ENCODE peak calls at places on chromosomes 12 and 14, in four cellular contexts. One of them, this sample, is unnamed.

GRCh38 chr12:29216797-29217583 is 67.9 kb downstream of the FAR2 start:
- DNase-seq in prostate gland: no peak
- DNase-seq in osteoblast: peak; percentile 54
- DNase-seq in MM.1S: no peak
- DNase-seq in this sample: no peak

GRCh38 chr12:50167026-50167742 is at the start of gene CERS5:
- DNase-seq in osteoblast: peak; percentile 99
- DNase-seq in MM.1S: peak; percentile 98
- DNase-seq in prostate gland: peak; percentile 99
- DNase-seq in this sample: peak; percentile 98

GRCh38 chr14:74064883-74065282 is 19.4 kb downstream of the ALDH6A1 start:
- DNase-seq in osteoblast: no peak
- DNase-seq in MM.1S: no peak
- DNase-seq in prostate gland: no peak
- DNase-seq in this sample: no peak

GRCh38 chr12:47686645-47687240 is 19.1 kb downstream of the RPAP3 start:
- DNase-seq in MM.1S: peak; percentile 34
- DNase-seq in osteoblast: peak; percentile 43
- DNase-seq in prostate gland: no peak
- DNase-seq in this sample: peak; percentile 45

GRCh38 chr14:22657861-22658260 is 13.7 kb upstream of the OR6J1 start:
- DNase-seq in osteoblast: no peak
- DNase-seq in prostate gland: no peak
- DNase-seq in MM.1S: peak; percentile 8
- DNase-seq in this sample: peak; percentile 78

GRCh38 chr12:112858776-112859175 is 48.0 kb upstream of the OAS1 start:
- DNase-seq in osteoblast: no peak
- DNase-seq in prostate gland: no peak
- DNase-seq in MM.1S: no peak
- DNase-seq in this sample: no peak

GRCh38 chr14:88516742-88517418 is 37.9 kb downstream of the PTPN21 start:
- DNase-seq in MM.1S: peak; percentile 53
- DNase-seq in prostate gland: no peak
- DNase-seq in osteoblast: no peak
- DNase-seq in this sample: no peak

GRCh38 chr12:113852695-113853490 is 113.2 kb downstream of the RBM19 start:
- DNase-seq in MM.1S: no peak
- DNase-seq in prostate gland: no peak
- DNase-seq in osteoblast: peak; percentile 72
- DNase-seq in this sample: no peak

GRCh38 chr12:29709056-29709455 is 74.7 kb downstream of the TMTC1 start:
- DNase-seq in MM.1S: no peak
- DNase-seq in osteoblast: no peak
- DNase-seq in prostate gland: no peak
- DNase-seq in this sample: no peak

GRCh38 chr14:69263364-69263763 is 3.4 kb downstream of the GALNT16 start:
- DNase-seq in prostate gland: no peak
- DNase-seq in osteoblast: peak; percentile 100
- DNase-seq in MM.1S: no peak
- DNase-seq in this sample: peak; percentile 92

GRCh38 chr14:64993263-64993662 is 6.6 kb downstream of the FNTB start:
- DNase-seq in osteoblast: no peak
- DNase-seq in MM.1S: no peak
- DNase-seq in prostate gland: no peak
- DNase-seq in this sample: no peak

GRCh38 chr12:132196038-132196872 is 52.0 kb downstream of the NOC4L start:
- DNase-seq in osteoblast: peak; percentile 82
- DNase-seq in prostate gland: no peak
- DNase-seq in MM.1S: no peak
- DNase-seq in this sample: no peak

GRCh38 chr12:70190252-70191010 is 52.8 kb upstream of the CNOT2 start:
- DNase-seq in prostate gland: no peak
- DNase-seq in osteoblast: no peak
- DNase-seq in MM.1S: no peak
- DNase-seq in this sample: peak; percentile 18

GRCh38 chr14:68501621-68502052 is 291.2 kb downstream of the ZFP36L1 start:
- DNase-seq in prostate gland: no peak
- DNase-seq in MM.1S: no peak
- DNase-seq in osteoblast: no peak
- DNase-seq in this sample: no peak

GRCh38 chr14:31657917-31658316 is 96.7 kb downstream of the NUBPL start:
- DNase-seq in osteoblast: no peak
- DNase-seq in prostate gland: no peak
- DNase-seq in MM.1S: no peak
- DNase-seq in this sample: no peak

GRCh38 chr14:100901391-100902183 is 1.9 kb downstream of the RTL1 start:
- DNase-seq in prostate gland: no peak
- DNase-seq in osteoblast: peak; percentile 72
- DNase-seq in MM.1S: no peak
- DNase-seq in this sample: no peak

GRCh38 chr14:95545769-95546168 is 10.9 kb downstream of the GLRX5 start:
- DNase-seq in MM.1S: no peak
- DNase-seq in osteoblast: peak; percentile 83
- DNase-seq in prostate gland: no peak
- DNase-seq in this sample: peak; percentile 95

GRCh38 chr14:75877292-75877691 is 104.5 kb downstream of the TGFB3 start:
- DNase-seq in MM.1S: no peak
- DNase-seq in prostate gland: no peak
- DNase-seq in osteoblast: peak; percentile 87
- DNase-seq in this sample: peak; percentile 98

GRCh38 chr12:57456145-57456700 is 1.1 kb downstream of the INHBE start:
- DNase-seq in MM.1S: peak; percentile 75
- DNase-seq in prostate gland: peak; percentile 25
- DNase-seq in osteoblast: peak; percentile 85
- DNase-seq in this sample: peak; percentile 29

GRCh38 chr14:30410986-30411385 is 148.0 kb upstream of the G2E3 start:
- DNase-seq in osteoblast: no peak
- DNase-seq in prostate gland: no peak
- DNase-seq in MM.1S: peak; percentile 31
- DNase-seq in this sample: no peak

GRCh38 chr12:60308366-60309000 is 712.7 kb downstream of the SLC16A7 start:
- DNase-seq in osteoblast: no peak
- DNase-seq in prostate gland: no peak
- DNase-seq in MM.1S: no peak
- DNase-seq in this sample: peak; percentile 47

GRCh38 chr12:89307665-89308253 is 44.5 kb downstream of the DUSP6 start:
- DNase-seq in osteoblast: no peak
- DNase-seq in prostate gland: no peak
- DNase-seq in MM.1S: peak; percentile 80
- DNase-seq in this sample: no peak

GRCh38 chr12:105401198-105401597 is 70.7 kb downstream of the C12orf75 start:
- DNase-seq in prostate gland: no peak
- DNase-seq in MM.1S: no peak
- DNase-seq in osteoblast: peak; percentile 17
- DNase-seq in this sample: no peak

GRCh38 chr14:69259531-69260245 is at the start of gene GALNT16:
- DNase-seq in MM.1S: no peak
- DNase-seq in prostate gland: no peak
- DNase-seq in osteoblast: peak; percentile 94
- DNase-seq in this sample: peak; percentile 42

GRCh38 chr14:102124419-102124818 is 15.3 kb upstream of the WDR20 start:
- DNase-seq in osteoblast: no peak
- DNase-seq in prostate gland: no peak
- DNase-seq in MM.1S: no peak
- DNase-seq in this sample: no peak

GRCh38 chr12:67068773-67069450 is 200.2 kb upstream of the CAND1 start:
- DNase-seq in MM.1S: peak; percentile 62
- DNase-seq in osteoblast: peak; percentile 89
- DNase-seq in prostate gland: peak; percentile 60
- DNase-seq in this sample: peak; percentile 59
- TF ChIP-seq CTCF in MM.1S: no peak
- TF ChIP-seq CTCF in osteoblast: no peak
- TF ChIP-seq CTCF in prostate gland: no peak
- TF ChIP-seq CTCF in this sample: no peak

GRCh38 chr14:91284146-91284790 is 39.8 kb upstream of the GPR68 start:
- DNase-seq in MM.1S: no peak
- DNase-seq in osteoblast: peak; percentile 98
- DNase-seq in prostate gland: no peak
- DNase-seq in this sample: peak; percentile 69

GRCh38 chr14:91283666-91284065 is 39.2 kb upstream of the GPR68 start:
- DNase-seq in prostate gland: no peak
- DNase-seq in MM.1S: no peak
- DNase-seq in osteoblast: peak; percentile 94
- DNase-seq in this sample: no peak

GRCh38 chr14:91282954-91283645 is 38.6 kb upstream of the GPR68 start:
- DNase-seq in MM.1S: no peak
- DNase-seq in prostate gland: no peak
- DNase-seq in osteoblast: peak; percentile 59
- DNase-seq in this sample: no peak

GRCh38 chr14:91286530-91286937 is 42.0 kb upstream of the GPR68 start:
- DNase-seq in MM.1S: peak; percentile 54
- DNase-seq in prostate gland: peak; percentile 75
- DNase-seq in osteoblast: peak; percentile 93
- DNase-seq in this sample: peak; percentile 74

DNA sequence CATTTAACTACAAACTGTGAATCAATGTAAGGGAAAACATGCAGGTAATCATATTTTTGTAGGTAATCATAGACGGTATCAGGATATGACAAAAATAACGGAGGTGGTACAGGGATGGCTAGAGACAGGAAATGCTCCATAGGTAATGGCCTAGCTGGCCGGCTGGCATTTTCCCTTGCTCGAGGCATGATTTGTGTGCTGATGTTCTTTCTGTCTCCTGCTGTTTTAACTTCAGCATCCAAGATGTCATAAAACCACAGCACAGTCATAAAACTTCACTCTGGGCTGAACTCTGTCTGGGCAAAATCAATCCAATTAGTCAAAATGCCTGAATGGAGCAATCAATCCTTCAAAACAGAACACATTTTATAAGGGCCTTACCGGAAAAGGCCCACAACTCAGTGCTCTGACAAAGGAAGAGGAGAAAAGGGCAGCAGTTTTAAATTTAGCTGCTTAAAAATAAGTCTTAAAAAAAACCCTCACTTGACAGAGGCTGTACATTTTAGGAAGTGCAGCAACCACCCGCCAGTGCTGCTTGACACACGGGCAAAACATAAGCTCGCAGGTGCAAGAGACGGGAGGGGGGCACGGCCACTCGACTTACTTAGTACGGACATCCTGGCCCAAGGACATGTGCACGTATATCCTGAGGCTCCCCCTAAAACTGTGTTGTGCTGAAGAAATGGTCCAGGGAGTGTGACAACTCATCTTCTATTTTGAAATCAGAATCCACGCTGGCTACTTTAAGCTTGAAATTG is 40.5 kb upstream of the GPR68 start:
- DNase-seq in prostate gland: no peak
- DNase-seq in MM.1S: no peak
- DNase-seq in osteoblast: peak; percentile 54
- DNase-seq in this sample: no peak
- H3K36me3 ChIP-seq in prostate gland: no peaks in the 10 kb centered on the region
- H3K36me3 ChIP-seq in MM.1S: no peaks in the 10 kb centered on the region
- H3K36me3 ChIP-seq in osteoblast: no peaks in the 10 kb centered on the region
- H3K36me3 ChIP-seq in this sample: no peaks in the 10 kb centered on the region

DNA sequence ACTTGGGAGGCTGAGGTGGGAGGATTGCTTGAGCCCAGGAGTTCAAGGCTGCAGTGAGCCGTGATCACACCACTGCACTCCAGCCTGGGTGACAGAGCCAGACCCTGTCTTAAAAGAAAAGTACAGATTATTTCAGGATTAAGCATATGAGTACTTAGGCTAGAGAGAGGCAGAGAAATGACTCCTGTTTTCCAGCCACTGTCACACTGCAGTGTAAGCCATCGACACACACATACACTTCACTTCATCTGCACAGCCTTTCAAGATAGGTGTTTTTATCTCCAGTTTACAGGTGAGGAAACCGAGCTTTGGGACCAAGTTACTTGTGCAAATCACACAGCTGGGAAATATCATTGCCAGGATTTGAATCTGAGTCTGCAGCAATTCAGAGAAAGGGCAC is 77.2 kb downstream of the ETV6 start:
- DNase-seq in MM.1S: no peak
- DNase-seq in prostate gland: no peak
- DNase-seq in osteoblast: no peak
- DNase-seq in this sample: no peak
- H3K4me1 ChIP-seq in MM.1S: peaks cover 31% of the 10 kb centered on the region
- H3K4me1 ChIP-seq in prostate gland: no peaks in the 10 kb centered on the region
- H3K4me1 ChIP-seq in osteoblast: peaks cover 9% of the 10 kb centered on the region
- H3K4me1 ChIP-seq in this sample: no peaks in the 10 kb centered on the region

GRCh38 chr14:103504991-103505565 is 17.6 kb downstream of the CKB start:
- DNase-seq in osteoblast: peak; percentile 78
- DNase-seq in prostate gland: no peak
- DNase-seq in MM.1S: no peak
- DNase-seq in this sample: no peak
- TF ChIP-seq CTCF in osteoblast: no peak
- TF ChIP-seq CTCF in prostate gland: no peak
- TF ChIP-seq CTCF in MM.1S: no peak
- TF ChIP-seq CTCF in this sample: no peak

DNA sequence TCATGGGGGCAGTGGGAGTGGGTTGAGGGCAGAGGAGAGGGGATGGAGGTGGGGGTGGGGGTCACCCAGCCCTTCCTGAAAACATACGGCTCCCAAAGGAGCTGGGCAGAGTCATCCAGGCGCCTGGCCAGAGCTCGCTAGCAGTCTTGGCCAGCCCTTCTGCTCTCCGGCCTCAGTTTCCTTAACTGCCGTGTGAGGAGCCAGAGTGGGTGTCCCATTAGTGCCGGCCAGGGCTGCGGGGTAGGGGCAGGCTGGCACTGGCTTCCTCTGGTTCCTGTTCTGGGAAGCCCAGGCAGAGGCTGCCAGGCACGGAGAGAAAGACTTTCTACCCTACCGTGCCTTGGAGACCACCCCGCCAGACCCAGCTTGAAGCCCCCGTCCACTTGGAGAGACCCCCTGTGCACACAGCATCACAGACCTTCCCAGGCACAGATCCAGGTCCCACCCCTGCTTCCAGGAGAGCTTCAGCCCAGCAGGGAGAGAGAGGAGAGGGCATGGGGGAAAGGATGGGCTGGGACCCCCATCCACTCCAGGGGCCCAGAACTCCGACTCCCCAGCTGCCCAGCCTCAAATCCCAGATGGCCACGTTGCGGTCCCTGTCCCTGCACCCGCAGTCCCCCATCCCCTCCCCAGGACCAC is 93.3 kb downstream of the RFLNA start:
- DNase-seq in MM.1S: no peak
- DNase-seq in prostate gland: no peak
- DNase-seq in osteoblast: peak; percentile 78
- DNase-seq in this sample: no peak
- H3K36me3 ChIP-seq in MM.1S: no peaks in the 10 kb centered on the region
- H3K36me3 ChIP-seq in prostate gland: peaks cover 23% of the 10 kb centered on the region
- H3K36me3 ChIP-seq in osteoblast: peaks cover 16% of the 10 kb centered on the region
- H3K36me3 ChIP-seq in this sample: peaks cover 18% of the 10 kb centered on the region

DNA sequence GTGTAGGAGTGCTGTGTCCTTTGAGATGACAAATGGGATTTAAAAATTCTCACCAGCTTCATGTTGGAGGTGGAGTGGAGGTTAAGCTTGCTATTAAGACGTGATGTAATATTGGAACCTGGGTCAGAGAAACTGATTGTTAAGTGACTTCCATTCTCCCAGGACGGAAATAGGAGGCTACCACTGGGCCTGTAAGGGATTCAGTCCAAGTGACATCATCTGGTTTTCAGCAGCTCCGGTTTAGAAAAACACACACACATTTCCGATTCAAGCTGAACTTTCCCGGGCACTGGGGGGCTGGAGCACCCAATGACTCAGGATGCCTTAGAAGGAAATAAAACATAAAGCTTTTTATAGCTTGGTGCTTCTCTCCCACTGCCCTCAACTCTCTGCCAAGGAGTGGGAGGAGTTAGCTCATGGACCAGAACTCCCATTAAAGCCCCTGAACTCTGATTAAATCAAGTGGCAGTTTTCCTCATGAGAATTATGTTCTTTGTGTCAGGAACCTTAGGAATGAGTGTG is 12.4 kb downstream of the CALM1 start:
- DNase-seq in prostate gland: peak; percentile 28
- DNase-seq in MM.1S: no peak
- DNase-seq in osteoblast: peak; percentile 94
- DNase-seq in this sample: peak; percentile 99
- H3K4me1 ChIP-seq in prostate gland: no peaks in the 10 kb centered on the region
- H3K4me1 ChIP-seq in MM.1S: no peaks in the 10 kb centered on the region
- H3K4me1 ChIP-seq in osteoblast: peaks cover 17% of the 10 kb centered on the region
- H3K4me1 ChIP-seq in this sample: peaks cover 13% of the 10 kb centered on the region